ENCODE peak calls at places on chromosomes 11 and 22, in six cellular contexts. T, K, P, E, B and I are unnamed samples.

GRCh38 chr22:18057568-18058209 is 20.1 kb upstream of the PEX26 start:
- DNase-seq in T (no peak), P (peak; percentile 68), K (no peak), B (peak; percentile 63), E (peak; percentile 61), I (no peak)

GRCh38 chr11:38043060-38043459 is 1445.0 kb upstream of the RAG2 start:
- DNase-seq in T (no peak), B (no peak), P (no peak), K (no peak), E (no peak), I (no peak)

GRCh38 chr11:117461396-117462182 is 133.9 kb downstream of the CEP164 start:
- DNase-seq in T (no peak), K (no peak), B (no peak), P (no peak), E (no peak), I (no peak)

GRCh38 chr11:119368121-119369034 is 13.1 kb downstream of the USP2 start:
- DNase-seq in T (no peak), E (no peak), P (no peak), K (no peak), B (peak; percentile 93), I (no peak)

GRCh38 chr11:44718612-44719390 is 8.0 kb upstream of the TSPAN18 start:
- DNase-seq in T (no peak), B (no peak), K (no peak), E (no peak), P (no peak), I (no peak)

GRCh38 chr11:76773921-76774361 is 9.2 kb upstream of the TSKU start:
- DNase-seq in P (no peak), B (no peak), E (no peak), T (no peak), K (no peak), I (no peak)

GRCh38 chr11:60871378-60872061 is 4.2 kb downstream of the ZP1 start:
- DNase-seq in T (no peak), B (no peak), K (no peak), E (no peak), P (no peak), I (no peak)

GRCh38 chr11:19187101-19187500 is 14.7 kb downstream of the CSRP3 start:
- DNase-seq in B (no peak), P (no peak), E (no peak), T (no peak), K (no peak), I (no peak)

GRCh38 chr11:120209750-120210650 is 832 bp upstream of the OAF start:
- DNase-seq in K (no peak), B (no peak), E (no peak), T (no peak), P (no peak), I (no peak)

GRCh38 chr11:73931039-73931645 is 19.7 kb upstream of the DNAJB13 start:
- DNase-seq in K (peak; percentile 52), P (no peak), T (peak; percentile 69), B (peak; percentile 50), E (peak; percentile 79), I (peak; percentile 34)

GRCh38 chr22:47201996-47202818 is 439.8 kb downstream of the TBC1D22A start:
- DNase-seq in B (no peak), P (no peak), K (peak; percentile 16), E (no peak), T (no peak), I (no peak)

GRCh38 chr11:75639752-75640151 is 29.1 kb downstream of the MAP6 start:
- DNase-seq in B (no peak), E (no peak), K (no peak), T (no peak), P (peak; percentile 17), I (no peak)

GRCh38 chr11:85810521-85810870 is 445 bp downstream of the SYTL2 start:
- DNase-seq in K (peak; percentile 58), B (no peak), P (no peak), E (no peak), T (no peak), I (peak; percentile 23)

GRCh38 chr11:44842219-44842618 is 108.5 kb downstream of the TP53I11 start:
- DNase-seq in P (no peak), E (no peak), T (no peak), K (no peak), B (no peak), I (no peak)

GRCh38 chr11:130606181-130606580 is 157.7 kb downstream of the ADAMTS15 start:
- DNase-seq in P (no peak), T (no peak), B (no peak), K (no peak), E (no peak), I (no peak)

GRCh38 chr22:30920407-30920806 is 48.2 kb downstream of the MORC2 start:
- DNase-seq in K (peak; percentile 97), P (peak; percentile 27), E (peak; percentile 32), T (peak; percentile 85), B (peak; percentile 32), I (peak; percentile 88)

GRCh38 chr22:42326786-42327185 is 56.3 kb upstream of the TCF20 start:
- DNase-seq in K (no peak), E (no peak), P (no peak), T (no peak), B (no peak), I (no peak)

GRCh38 chr22:41092023-41092817 is at the start of gene EP300:
- DNase-seq in B (peak; percentile 18), T (peak; percentile 54), E (peak; percentile 40), K (peak; percentile 72), P (no peak), I (peak; percentile 69)

GRCh38 chr22:35616043-35616442 is 1.1 kb downstream of the MB start:
- DNase-seq in E (no peak), B (no peak), K (no peak), P (no peak), T (no peak), I (no peak)

GRCh38 chr22:33076368-33076767 is 18.2 kb upstream of the SYN3 start:
- DNase-seq in E (no peak), P (no peak), T (no peak), B (no peak), K (no peak), I (no peak)

GRCh38 chr11:112321521-112322172 is 61.0 kb upstream of the PLET1 start:
- DNase-seq in B (peak; percentile 23), T (no peak), K (no peak), E (peak; percentile 57), P (peak; percentile 47), I (no peak)

DNA sequence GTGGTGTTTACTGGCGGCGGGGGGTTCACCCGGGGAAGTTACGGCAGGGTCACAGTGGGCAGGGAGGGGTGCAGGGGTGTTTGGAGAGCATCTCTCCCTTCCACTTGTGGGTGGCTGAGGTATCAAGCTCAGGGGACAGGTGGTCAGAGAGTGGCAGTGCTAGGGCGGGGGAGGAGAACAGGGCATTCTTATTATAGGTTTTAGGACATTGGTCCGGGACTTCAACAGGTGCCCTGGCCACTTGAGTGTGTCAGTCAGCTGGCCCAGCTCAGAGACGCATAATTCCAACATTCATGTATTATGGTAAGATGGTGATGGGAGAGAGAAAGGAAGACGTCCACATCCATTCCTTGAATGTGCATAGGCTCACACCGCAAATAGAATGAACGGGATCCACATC is 101.7 kb downstream of the TEAD1 start:
- DNase-seq in T (no peak), B (no peak), P (no peak), E (no peak), K (no peak), I (no peak)
- TF ChIP-seq SP1 in T (no peak), B (no peak), P (no peak), E (no peak), K (no peak), I (no peak)

GRCh38 chr22:45602824-45603301 is 68.8 kb upstream of the ATXN10 start:
- DNase-seq in P (no peak), T (peak; percentile 63), K (peak; percentile 73), B (peak; percentile 24), E (peak; percentile 80), I (peak; percentile 65)
- TF ChIP-seq SP1 in P (no peak), T (no peak), K (peak; percentile 66), B (no peak), E (peak; percentile 54), I (no peak)

DNA sequence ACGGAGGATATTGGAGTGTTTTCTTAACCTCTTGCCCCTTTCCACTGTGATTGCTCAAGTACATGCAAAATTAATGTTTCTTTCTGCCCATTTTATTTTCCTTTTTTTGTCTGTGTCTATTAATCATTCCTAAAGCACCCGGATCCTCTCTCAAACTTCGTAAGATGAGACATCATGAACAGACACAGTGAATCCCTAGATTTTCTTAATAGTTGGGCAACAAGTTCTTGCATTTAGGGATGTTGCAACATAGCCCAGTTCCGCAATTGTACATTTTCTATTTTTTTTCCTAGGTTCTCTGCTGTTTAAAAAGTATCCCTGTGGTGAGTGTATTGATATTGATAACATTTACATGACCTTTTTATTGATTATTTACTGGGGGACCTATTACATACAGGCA is 2.9 kb downstream of the FAM111A start:
- DNase-seq in E (no peak), T (no peak), P (no peak), K (no peak), B (no peak), I (no peak)
- TF ChIP-seq SP1 in E (no peak), T (no peak), P (no peak), K (no peak), B (no peak), I (no peak)

GRCh38 chr11:8964324-8965320 is at the start of gene TMEM9B:
- DNase-seq in T (peak; percentile 81), K (peak; percentile 92), B (peak; percentile 84), P (peak; percentile 62), E (peak; percentile 78), I (peak; percentile 86)
- TF ChIP-seq SP1 in T (no peak), K (peak; percentile 8), B (no peak), P (peak; percentile 71), E (peak; percentile 57), I (peak; percentile 78)

GRCh38 chr22:39421691-39422090 is 22.1 kb downstream of the TAB1 start:
- DNase-seq in B (no peak), E (no peak), K (no peak), T (no peak), P (no peak), I (no peak)

GRCh38 chr22:39419911-39420310 is 20.3 kb downstream of the TAB1 start:
- DNase-seq in P (no peak), E (no peak), T (no peak), K (no peak), B (no peak), I (no peak)

GRCh38 chr22:39422721-39423120 is 23.1 kb downstream of the TAB1 start:
- DNase-seq in E (no peak), T (no peak), B (no peak), K (no peak), P (no peak), I (no peak)

GRCh38 chr22:39423976-39424375 is 24.4 kb downstream of the TAB1 start:
- DNase-seq in K (no peak), T (no peak), B (no peak), E (no peak), P (no peak), I (no peak)

GRCh38 chr22:39422101-39422500 is 22.5 kb downstream of the TAB1 start:
- DNase-seq in T (no peak), P (no peak), K (no peak), B (no peak), E (no peak), I (no peak)
- TF ChIP-seq SP1 in T (no peak), P (no peak), K (no peak), B (no peak), E (no peak), I (no peak)

GRCh38 chr11:27089746-27090145 is 49.1 kb downstream of the BBOX1 start:
- DNase-seq in P (no peak), E (no peak), K (no peak), B (no peak), T (no peak), I (no peak)
- TF ChIP-seq SP1 in P (no peak), E (no peak), K (no peak), B (no peak), T (no peak), I (no peak)

GRCh38 chr11:121249039-121249663 is 43.4 kb upstream of the SC5D start:
- DNase-seq in P (no peak), K (no peak), E (peak; percentile 24), B (peak; percentile 23), T (peak; percentile 52), I (no peak)
- TF ChIP-seq SP1 in P (no peak), K (no peak), E (no peak), B (no peak), T (no peak), I (no peak)